ENCODE peak calls at places on chromosomes 12 and 14, in nine cellular contexts. Q is fibroblast of lung, D is adrenal gland, N is HFF-Myc, K is WTC11, O is A549, A is dorsolateral prefrontal cortex, C is cardiac fibroblast, U is RWPE1. S is an unnamed sample.

GRCh38 chr12:49553512-49554088 is 14.3 kb downstream of the MCRS1 start:
- DNase-seq in C (peak), U (peak), A (no peak), N (no peak), O (peak), K (no peak), Q (no peak), D (no peak), S (no peak)

GRCh38 chr12:29148065-29148957 is 767 bp upstream of the FAR2 start:
- DNase-seq in C (peak), A (no peak), O (peak), D (peak), K (peak), N (peak), U (no peak), Q (peak), S (no peak)

GRCh38 chr14:31205681-31206535 is 1.7 kb downstream of the HECTD1 start:
- DNase-seq in N (no peak), D (no peak), C (peak), A (no peak), U (no peak), K (no peak), Q (peak), O (no peak), S (no peak)

GRCh38 chr14:51079085-51079484 is 15.8 kb downstream of the TRIM9 start:
- DNase-seq in K (no peak), O (no peak), C (no peak), Q (peak), U (no peak), D (no peak), N (no peak), A (no peak), S (no peak)

GRCh38 chr12:12725086-12725955 is 8.2 kb downstream of the CDKN1B start:
- DNase-seq in O (peak), K (peak), N (peak), A (peak), Q (peak), D (peak), U (peak), C (peak), S (peak)

GRCh38 chr12:114982760-114983159 is 298.8 kb upstream of the TBX3 start:
- DNase-seq in O (no peak), U (peak), D (no peak), N (no peak), C (peak), K (no peak), Q (peak), A (no peak), S (no peak)

GRCh38 chr14:98994571-98994970 is 277.4 kb downstream of the BCL11B start:
- DNase-seq in D (no peak), Q (no peak), K (no peak), O (no peak), N (no peak), C (no peak), U (no peak), A (no peak), S (no peak)

GRCh38 chr12:49545815-49546214 is 7.0 kb downstream of the KCNH3 start:
- DNase-seq in A (no peak), Q (no peak), C (no peak), U (no peak), O (no peak), D (no peak), K (no peak), N (no peak), S (no peak)

GRCh38 chr14:104355949-104356737 is 217.8 kb downstream of the KIF26A start:
- DNase-seq in C (no peak), Q (no peak), D (no peak), N (no peak), A (no peak), K (no peak), O (no peak), U (no peak), S (no peak)

GRCh38 chr12:106136263-106136662 is 2.5 kb downstream of the NUAK1 start:
- DNase-seq in N (no peak), C (peak), U (peak), Q (peak), D (peak), K (peak), A (peak), O (peak), S (peak)

GRCh38 chr12:57549909-57550627 is at the start of gene KIF5A:
- DNase-seq in Q (no peak), A (peak), U (peak), D (no peak), N (no peak), C (no peak), O (peak), K (peak), S (peak)

GRCh38 chr12:93626160-93626559 is 51.0 kb upstream of the CRADD start:
- DNase-seq in K (no peak), U (no peak), N (no peak), Q (no peak), C (peak), D (no peak), A (no peak), O (no peak), S (no peak)

GRCh38 chr12:23944067-23944466 is 5.4 kb downstream of the SOX5 start:
- DNase-seq in U (no peak), D (no peak), K (no peak), A (no peak), Q (no peak), N (no peak), O (no peak), C (no peak), S (no peak)

GRCh38 chr14:77988966-77989365 is 181.2 kb upstream of the NRXN3 start:
- DNase-seq in N (peak), A (peak), C (peak), U (no peak), Q (peak), K (no peak), O (no peak), D (no peak), S (no peak)

GRCh38 chr14:53509227-53509822 is 356.2 kb upstream of the DDHD1 start:
- DNase-seq in D (no peak), U (peak), Q (peak), C (peak), A (no peak), K (no peak), N (peak), O (no peak), S (no peak)

GRCh38 chr14:31992051-31992450 is 85.1 kb upstream of the ARHGAP5 start:
- DNase-seq in D (no peak), C (peak), Q (peak), O (no peak), U (peak), A (no peak), N (peak), K (no peak), S (no peak)

GRCh38 chr14:106875503-106875902 is 1349.1 kb downstream of the TMEM121 start:
- DNase-seq in D (no peak), N (no peak), C (no peak), U (no peak), O (no peak), A (no peak), Q (no peak), K (no peak), S (no peak)

GRCh38 chr14:74502236-74503019 is 8.9 kb downstream of the ISCA2 start:
- DNase-seq in N (no peak), K (peak), Q (peak), U (no peak), C (peak), O (peak), D (peak), A (peak), S (no peak)

GRCh38 chr12:47105914-47106674 is 26.3 kb upstream of the AMIGO2 start:
- DNase-seq in Q (no peak), K (no peak), C (no peak), A (no peak), O (no peak), N (no peak), D (no peak), U (no peak), S (no peak)

GRCh38 chr14:61584258-61584657 is 111.1 kb upstream of the HIF1A start:
- DNase-seq in U (no peak), N (no peak), C (peak), D (no peak), A (no peak), O (no peak), K (no peak), Q (peak), S (no peak)

GRCh38 chr12:13102481-13103195 is 829 bp downstream of the GSG1 start:
- DNase-seq in O (no peak), A (peak), C (peak), Q (peak), K (no peak), U (no peak), N (no peak), D (no peak), S (no peak)

GRCh38 chr12:107844312-107844921 is 69.9 kb downstream of the ASCL4 start:
- DNase-seq in Q (no peak), O (no peak), C (no peak), N (no peak), K (peak), A (no peak), U (no peak), D (no peak), S (no peak)

GRCh38 chr14:20675669-20676068 is 8.7 kb upstream of the RNASE4 start:
- DNase-seq in U (no peak), D (no peak), C (no peak), A (no peak), N (no peak), O (no peak), Q (no peak), K (no peak), S (no peak)

GRCh38 chr12:14613718-14614117 is 46.0 kb upstream of the PLBD1 start:
- DNase-seq in O (no peak), D (no peak), C (no peak), K (no peak), Q (no peak), N (no peak), U (no peak), A (no peak), S (no peak)

DNA sequence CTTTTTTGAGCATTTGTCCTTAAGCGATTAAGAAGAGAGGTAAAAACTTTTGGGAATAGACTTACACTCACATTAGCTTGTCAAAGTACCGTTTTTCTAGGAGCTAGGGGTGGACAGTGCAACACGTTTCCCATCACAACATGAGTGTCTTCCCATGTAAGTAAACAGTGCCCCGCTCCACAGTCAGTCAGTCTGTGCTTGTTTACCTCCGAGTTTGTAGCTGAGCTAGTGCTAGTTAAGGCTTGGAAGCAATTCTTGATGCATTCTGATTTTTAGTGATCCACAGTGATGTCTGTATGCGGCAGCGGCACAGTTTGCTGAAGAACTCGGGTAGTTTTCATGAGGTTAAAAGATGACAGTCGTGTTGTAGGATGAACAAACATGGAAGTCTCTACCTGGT is 941 bp downstream of the ZDHHC17 start:
- DNase-seq in D (peak), A (no peak), O (no peak), U (peak), N (no peak), Q (peak), C (peak), K (no peak), S (no peak)
- TF ChIP-seq CTCF in D (no peak), A (no peak), O (no peak), U (no peak), N (no peak), Q (no peak), C (no peak), K (no peak), S (no peak)

DNA sequence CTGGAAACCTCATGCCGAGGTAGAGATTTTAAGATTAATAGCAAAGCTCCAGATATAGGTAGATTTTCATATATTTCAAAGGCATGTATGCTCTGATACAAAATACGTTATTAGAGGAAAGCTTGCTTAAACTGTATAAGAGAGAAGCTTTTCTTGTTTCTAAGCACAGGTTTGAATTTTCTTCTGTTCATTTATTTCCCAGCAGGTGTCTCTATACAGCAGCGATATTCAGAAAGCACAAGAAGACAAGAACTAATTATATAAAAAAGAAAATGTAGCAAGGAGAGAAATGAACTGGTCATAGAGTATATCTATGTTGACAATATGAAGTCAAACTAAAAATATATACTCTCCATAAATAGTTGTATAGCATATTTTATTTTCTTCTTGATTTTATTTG is 307.4 kb upstream of the NOVA1 start:
- DNase-seq in K (no peak), Q (no peak), A (no peak), D (no peak), O (no peak), N (no peak), C (no peak), U (no peak), S (no peak)
- TF ChIP-seq CTCF in K (no peak), Q (no peak), A (peak), D (peak), O (peak), N (no peak), C (no peak), U (no peak), S (peak)

DNA sequence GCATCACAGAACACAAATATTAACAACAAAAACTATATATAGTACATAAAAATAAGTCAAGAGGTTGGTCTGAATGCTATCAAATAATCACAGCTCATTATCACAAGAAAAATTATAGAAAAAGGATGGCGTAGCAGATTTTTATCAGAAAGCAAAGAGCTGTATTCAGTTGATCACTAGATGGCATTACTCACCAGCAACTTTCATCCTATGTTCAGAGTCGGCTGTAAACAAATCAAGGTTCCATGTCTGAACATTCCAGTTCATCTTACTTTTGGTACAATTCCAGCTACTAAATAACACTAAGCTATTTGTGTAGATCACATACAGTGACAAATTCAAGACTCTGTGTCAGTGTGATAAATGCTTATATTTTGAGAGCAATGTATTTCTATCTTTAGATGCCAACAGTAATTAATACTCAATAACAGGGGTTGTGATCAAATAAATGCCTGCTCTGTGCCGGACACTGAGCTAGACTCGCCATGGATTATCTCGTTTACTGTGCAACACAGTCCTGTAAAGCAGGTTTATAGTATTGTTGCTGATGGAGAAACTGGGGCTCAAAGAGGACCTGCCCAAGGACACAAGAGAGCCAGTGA is 30.1 kb downstream of the NRDE2 start:
- DNase-seq in O (peak), N (peak), C (peak), D (no peak), U (peak), A (no peak), K (no peak), Q (peak), S (no peak)
- TF ChIP-seq CTCF in O (peak), N (peak), C (peak), D (peak), U (peak), A (peak), K (no peak), Q (peak), S (peak)

GRCh38 chr12:109612975-109613502 is 39.4 kb downstream of the MVK start:
- DNase-seq in C (peak), Q (no peak), A (no peak), U (no peak), O (peak), K (peak), N (no peak), D (no peak), S (no peak)
- TF ChIP-seq CTCF in C (peak), Q (no peak), A (peak), U (no peak), O (peak), K (no peak), N (peak), D (no peak), S (peak)

GRCh38 chr12:62813031-62813829 is 121.7 kb downstream of the PPM1H start:
- DNase-seq in Q (peak), D (peak), K (peak), O (peak), A (peak), U (peak), N (peak), C (peak), S (no peak)
- TF ChIP-seq CTCF in Q (peak), D (peak), K (peak), O (peak), A (peak), U (peak), N (peak), C (peak), S (peak)

DNA sequence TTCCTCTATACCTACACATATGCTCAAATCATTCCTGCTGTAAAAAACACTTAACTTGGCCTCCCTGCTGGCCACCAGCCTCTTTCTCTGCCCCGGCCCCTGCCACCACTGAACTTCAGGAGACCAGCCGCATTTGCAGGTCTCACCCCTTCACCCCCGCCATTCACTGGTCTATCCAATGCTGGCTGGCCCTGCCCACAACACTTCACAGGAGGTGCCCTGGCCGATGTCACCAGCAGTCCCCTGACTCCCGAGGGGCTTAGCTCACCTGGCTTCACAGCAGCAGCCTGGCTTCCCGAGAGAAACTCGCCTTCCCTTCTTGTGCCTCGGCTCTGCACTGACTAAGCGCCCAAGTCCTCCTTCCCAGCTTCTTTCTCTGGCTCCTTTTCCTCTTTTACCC is 7.5 kb downstream of the AK7 start:
- DNase-seq in N (no peak), C (no peak), A (no peak), Q (no peak), O (no peak), U (no peak), K (no peak), D (no peak), S (no peak)
- TF ChIP-seq CTCF in N (no peak), C (no peak), A (no peak), Q (no peak), O (no peak), U (no peak), K (no peak), D (no peak), S (no peak)

GRCh38 chr12:121355818-121356217 is 3.6 kb upstream of the ANAPC5 start:
- DNase-seq in K (no peak), C (no peak), N (no peak), D (no peak), O (no peak), U (no peak), A (no peak), Q (no peak), S (no peak)

GRCh38 chr12:121357331-121357730 is 5.1 kb upstream of the ANAPC5 start:
- DNase-seq in U (no peak), K (no peak), C (no peak), Q (no peak), A (no peak), N (no peak), O (no peak), D (no peak), S (no peak)

GRCh38 chr12:121346747-121347146 is 5.5 kb downstream of the ANAPC5 start:
- DNase-seq in O (no peak), C (no peak), A (no peak), N (no peak), U (no peak), K (no peak), D (no peak), Q (no peak), S (no peak)

GRCh38 chr12:121356657-121357056 is 4.4 kb upstream of the ANAPC5 start:
- DNase-seq in D (no peak), C (no peak), Q (no peak), N (no peak), U (no peak), A (no peak), O (no peak), K (no peak), S (no peak)

GRCh38 chr12:121352053-121353018 is at the start of gene ANAPC5:
- DNase-seq in K (peak), A (peak), U (peak), O (peak), Q (peak), N (peak), C (peak), D (peak), S (peak)
- TF ChIP-seq CTCF in K (no peak), A (peak), U (no peak), O (no peak), Q (no peak), N (no peak), C (no peak), D (no peak), S (no peak)

DNA sequence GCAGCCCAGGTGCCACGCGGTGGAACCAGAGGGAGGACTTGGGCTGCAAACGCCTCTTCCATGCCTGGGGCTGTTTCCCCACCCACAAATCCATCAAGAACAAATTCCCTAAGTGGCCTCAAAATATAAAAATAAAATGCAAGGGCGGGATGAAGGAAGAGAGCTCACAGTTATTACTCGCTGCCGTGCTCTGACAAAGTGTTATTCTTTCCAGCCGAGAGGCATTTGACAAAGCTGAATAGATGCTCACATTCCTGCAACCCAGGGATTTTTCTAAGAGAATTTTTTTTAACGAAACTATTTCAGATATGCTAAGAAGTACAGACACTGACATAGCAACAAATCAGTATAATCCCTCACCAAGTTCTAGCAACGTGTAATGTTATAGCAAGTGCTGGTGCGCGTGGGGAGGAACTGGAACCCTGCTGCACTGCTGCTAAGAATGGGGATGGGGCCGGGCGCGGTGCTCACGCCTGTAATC is 70.7 kb downstream of the SCARB1 start:
- DNase-seq in A (no peak), Q (no peak), K (no peak), O (no peak), N (no peak), D (no peak), U (no peak), C (no peak), S (no peak)
- TF ChIP-seq CTCF in A (no peak), Q (no peak), K (no peak), O (no peak), N (no peak), D (no peak), U (no peak), C (no peak), S (no peak)